ENCODE peak calls at places on chromosomes 4 and X, in seven cellular contexts. K, O, N, X, R, J and H are unnamed samples.

GRCh38 chrX:78125148-78125547 is 14.3 kb downstream of the TAF9B start:
- DNase-seq in K (no peak), O (no peak), N (no peak), X (no peak), R (no peak), J (no peak), H (no peak)

GRCh38 chr4:55458164-55458563 is 62.4 kb downstream of the TMEM165 start:
- DNase-seq in K (peak), O (no peak), N (no peak), X (peak), R (peak), J (no peak), H (no peak)

GRCh38 chrX:44246826-44247225 is 96.6 kb downstream of the EFHC2 start:
- DNase-seq in K (no peak), O (no peak), N (no peak), X (no peak), R (no peak), J (no peak), H (no peak)

GRCh38 chr4:72218953-72219352 is 187.2 kb downstream of the NPFFR2 start:
- DNase-seq in K (no peak), O (no peak), N (no peak), X (no peak), R (no peak), J (no peak), H (no peak)

GRCh38 chrX:68511255-68511654 is 12.4 kb downstream of the YIPF6 start:
- DNase-seq in K (peak), O (no peak), N (no peak), X (peak), R (peak), J (no peak), H (no peak)

GRCh38 chr4:43680416-43680815 is 768.2 kb downstream of the KCTD8 start:
- DNase-seq in K (no peak), O (no peak), N (no peak), X (no peak), R (no peak), J (no peak), H (no peak)

GRCh38 chr4:13966241-13967195 is 339.0 kb upstream of the BOD1L1 start:
- DNase-seq in K (peak), O (no peak), N (no peak), X (peak), R (peak), J (no peak), H (no peak)

GRCh38 chr4:36241771-36242170 is 2.5 kb downstream of the ARAP2 start:
- DNase-seq in K (no peak), O (no peak), N (no peak), X (no peak), R (no peak), J (no peak), H (no peak)

GRCh38 chrX:77009691-77010090 is 437.5 kb upstream of the FGF16 start:
- DNase-seq in K (peak), O (no peak), N (no peak), X (peak), R (peak), J (no peak), H (no peak)

GRCh38 chr4:8819421-8820177 is 52.0 kb downstream of the HMX1 start:
- DNase-seq in K (no peak), O (peak), N (peak), X (no peak), R (no peak), J (no peak), H (peak)

GRCh38 chr4:85128246-85129204 is 162.0 kb upstream of the WDFY3 start:
- DNase-seq in K (no peak), O (no peak), N (no peak), X (no peak), R (no peak), J (no peak), H (no peak)

GRCh38 chrX:80648023-80648422 is 161.7 kb downstream of the BRWD3 start:
- DNase-seq in K (no peak), O (no peak), N (no peak), X (no peak), R (no peak), J (no peak), H (no peak)

GRCh38 chr4:87426865-87427517 is 4.6 kb downstream of the NUDT9 start:
- DNase-seq in K (no peak), O (no peak), N (no peak), X (no peak), R (no peak), J (no peak), H (no peak)

GRCh38 chrX:10296581-10296980 is 139.8 kb downstream of the CLCN4 start:
- DNase-seq in K (peak), O (no peak), N (no peak), X (peak), R (peak), J (no peak), H (no peak)

GRCh38 chr4:56760194-56760593 is 61.3 kb downstream of the SPINK2 start:
- DNase-seq in K (no peak), O (no peak), N (no peak), X (no peak), R (no peak), J (no peak), H (no peak)

GRCh38 chr4:82293304-82293703 is 80.5 kb downstream of the HNRNPD start:
- DNase-seq in K (no peak), O (no peak), N (no peak), X (no peak), R (no peak), J (no peak), H (no peak)

GRCh38 chr4:128358903-128359260 is 71.3 kb upstream of the PGRMC2 start:
- DNase-seq in K (no peak), O (no peak), N (no peak), X (no peak), R (no peak), J (no peak), H (no peak)

GRCh38 chr4:30269850-30270249 is 450.3 kb upstream of the PCDH7 start:
- DNase-seq in K (no peak), O (no peak), N (no peak), X (no peak), R (no peak), J (no peak), H (no peak)

GRCh38 chrX:7147431-7147977 is at the start of gene STS:
- DNase-seq in K (no peak), O (peak), N (peak), X (peak), R (peak), J (peak), H (no peak)

GRCh38 chr4:184313058-184313709 is 95.5 kb upstream of the ENPP6 start:
- DNase-seq in K (no peak), O (no peak), N (no peak), X (no peak), R (no peak), J (no peak), H (no peak)

GRCh38 chrX:13092455-13092941 is 48.1 kb upstream of the FAM9C start:
- DNase-seq in K (no peak), O (no peak), N (peak), X (no peak), R (no peak), J (no peak), H (peak)

GRCh38 chr4:74054483-74055032 is 16.1 kb upstream of the CXCL3 start:
- DNase-seq in K (no peak), O (no peak), N (no peak), X (no peak), R (no peak), J (no peak), H (no peak)

GRCh38 chr4:88908003-88908402 is 149.0 kb downstream of the FAM13A start:
- DNase-seq in K (no peak), O (no peak), N (no peak), X (peak), R (peak), J (no peak), H (no peak)

GRCh38 chrX:134548844-134549205 is 88.9 kb downstream of the HPRT1 start:
- DNase-seq in K (no peak), O (no peak), N (no peak), X (no peak), R (no peak), J (no peak), H (no peak)

GRCh38 chrX:114095789-114096188 is 488.1 kb upstream of the HTR2C start:
- DNase-seq in K (no peak), O (no peak), N (no peak), X (no peak), R (no peak), J (no peak), H (no peak)

GRCh38 chrX:118522230-118522926 is 26.8 kb downstream of the DOCK11 start:
- DNase-seq in K (no peak), O (no peak), N (no peak), X (no peak), R (no peak), J (no peak), H (no peak)

GRCh38 chr4:106344324-106344970 is 24.1 kb downstream of the GIMD1 start:
- DNase-seq in K (peak), O (no peak), N (no peak), X (peak), R (peak), J (no peak), H (no peak)

GRCh38 chr4:69881173-69881773 is 21.3 kb upstream of the SULT1E1 start:
- DNase-seq in K (peak), O (no peak), N (peak), X (peak), R (peak), J (no peak), H (no peak)

GRCh38 chr4:185101354-185101890 is 41.6 kb upstream of the SLC25A4 start:
- DNase-seq in K (no peak), O (no peak), N (no peak), X (no peak), R (no peak), J (no peak), H (no peak)

GRCh38 chr4:85825937-85826678 is 351.2 kb downstream of the ARHGAP24 start:
- DNase-seq in K (peak), O (no peak), N (peak), X (peak), R (peak), J (peak), H (no peak)

GRCh38 chrX:3939967-3940610 is 226.6 kb upstream of the PRKX start:
- DNase-seq in K (peak), O (no peak), N (no peak), X (peak), R (peak), J (no peak), H (no peak)
- TF ChIP-seq CTCF in K (peak), O (no peak), N (no peak), X (peak), R (peak), J (peak), H (no peak)

GRCh38 chr4:153763404-153763803 is 3.6 kb upstream of the RNF175 start:
- DNase-seq in K (no peak), O (no peak), N (no peak), X (no peak), R (no peak), J (no peak), H (no peak)
- TF ChIP-seq CTCF in K (peak), O (no peak), N (no peak), X (no peak), R (no peak), J (peak), H (no peak)

GRCh38 chr4:113325876-113326615 is 276.6 kb downstream of the ANK2 start:
- DNase-seq in K (no peak), O (no peak), N (no peak), X (no peak), R (no peak), J (no peak), H (no peak)

GRCh38 chr4:113327513-113327912 is 278.1 kb downstream of the ANK2 start:
- DNase-seq in K (no peak), O (no peak), N (no peak), X (peak), R (no peak), J (no peak), H (no peak)

GRCh38 chr4:113331811-113332210 is 282.4 kb downstream of the ANK2 start:
- DNase-seq in K (no peak), O (no peak), N (no peak), X (no peak), R (no peak), J (no peak), H (no peak)

GRCh38 chr4:113330200-113330599 is 280.7 kb downstream of the ANK2 start:
- DNase-seq in K (no peak), O (no peak), N (no peak), X (no peak), R (no peak), J (no peak), H (no peak)

DNA sequence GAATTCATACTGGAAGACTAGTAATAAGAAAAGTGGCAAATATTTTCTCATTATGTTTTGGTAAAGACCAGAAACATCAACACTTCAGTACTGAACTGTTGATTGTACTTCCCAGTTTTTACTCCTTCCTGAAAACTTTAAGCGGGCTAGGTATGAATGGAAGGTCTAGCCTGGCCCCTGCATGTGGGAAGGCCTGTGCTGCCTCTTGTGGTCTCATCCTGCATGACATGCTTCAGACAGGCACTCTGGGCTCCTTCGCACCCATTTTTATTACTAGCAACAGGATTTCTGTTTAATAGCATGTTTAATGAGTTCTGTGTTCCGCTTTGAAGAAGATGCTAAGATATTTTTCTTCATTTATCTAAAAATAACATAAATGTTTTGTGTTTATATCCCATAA is 279.1 kb downstream of the ANK2 start:
- DNase-seq in K (no peak), O (no peak), N (no peak), X (no peak), R (no peak), J (no peak), H (no peak)
- TF ChIP-seq CTCF in K (peak), O (peak), N (no peak), X (peak), R (peak), J (peak), H (no peak)

DNA sequence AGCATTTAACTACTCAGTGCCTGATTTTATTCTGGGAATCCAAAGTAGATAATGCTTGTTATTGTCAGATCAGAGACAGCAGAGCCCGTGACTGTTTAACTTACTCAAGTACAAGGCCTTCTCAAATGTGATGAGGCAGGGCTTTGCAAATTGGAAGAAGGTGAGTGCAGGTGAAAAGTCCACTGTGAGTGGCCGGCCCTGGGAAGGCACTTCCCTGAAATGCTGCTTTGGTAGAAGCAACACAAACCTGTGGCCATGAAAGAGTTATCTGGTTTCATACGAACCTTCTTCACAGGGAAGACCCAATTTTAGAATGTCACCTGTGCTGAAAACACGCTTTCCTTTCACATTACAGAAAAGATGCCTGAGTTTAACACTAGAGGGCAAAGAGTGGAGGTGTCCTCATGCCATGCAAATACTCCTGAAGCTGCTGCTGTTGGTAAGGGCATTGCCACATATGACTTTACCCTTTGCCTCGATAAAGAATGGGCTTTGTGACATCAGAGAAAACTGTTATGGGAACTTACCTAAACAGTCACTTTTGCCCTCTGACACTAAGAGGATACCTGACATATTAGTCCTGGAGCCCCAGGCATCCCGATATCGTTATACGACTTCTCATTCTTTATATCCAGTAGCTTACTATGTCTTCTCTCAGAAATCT is 8.0 kb downstream of the PPARGC1A start:
- DNase-seq in K (no peak), O (no peak), N (no peak), X (no peak), R (no peak), J (no peak), H (no peak)
- TF ChIP-seq CTCF in K (peak), O (no peak), N (no peak), X (no peak), R (no peak), J (peak), H (no peak)

GRCh38 chrX:119573222-119573621 is 1.1 kb upstream of the UBE2A start:
- DNase-seq in K (no peak), O (no peak), N (no peak), X (no peak), R (no peak), J (no peak), H (no peak)

GRCh38 chrX:119579414-119579813 is 5.1 kb downstream of the UBE2A start:
- DNase-seq in K (no peak), O (no peak), N (no peak), X (no peak), R (no peak), J (no peak), H (no peak)

GRCh38 chrX:119573840-119574393 is 446 bp upstream of the UBE2A start:
- DNase-seq in K (peak), O (peak), N (no peak), X (peak), R (peak), J (no peak), H (no peak)

GRCh38 chrX:119570351-119570835 is 4.0 kb upstream of the UBE2A start:
- DNase-seq in K (no peak), O (no peak), N (no peak), X (no peak), R (no peak), J (no peak), H (no peak)

GRCh38 chrX:119574394-119575266 is at the start of gene UBE2A:
- DNase-seq in K (peak), O (peak), N (peak), X (peak), R (peak), J (peak), H (peak)
- TF ChIP-seq CTCF in K (peak), O (peak), N (no peak), X (peak), R (peak), J (peak), H (no peak)

GRCh38 chr4:33162122-33162521 is 2442.0 kb downstream of the PCDH7 start:
- DNase-seq in K (no peak), O (no peak), N (no peak), X (no peak), R (no peak), J (no peak), H (no peak)

GRCh38 chr4:33161202-33161601 is 2441.0 kb downstream of the PCDH7 start:
- DNase-seq in K (no peak), O (no peak), N (no peak), X (no peak), R (no peak), J (no peak), H (no peak)

DNA sequence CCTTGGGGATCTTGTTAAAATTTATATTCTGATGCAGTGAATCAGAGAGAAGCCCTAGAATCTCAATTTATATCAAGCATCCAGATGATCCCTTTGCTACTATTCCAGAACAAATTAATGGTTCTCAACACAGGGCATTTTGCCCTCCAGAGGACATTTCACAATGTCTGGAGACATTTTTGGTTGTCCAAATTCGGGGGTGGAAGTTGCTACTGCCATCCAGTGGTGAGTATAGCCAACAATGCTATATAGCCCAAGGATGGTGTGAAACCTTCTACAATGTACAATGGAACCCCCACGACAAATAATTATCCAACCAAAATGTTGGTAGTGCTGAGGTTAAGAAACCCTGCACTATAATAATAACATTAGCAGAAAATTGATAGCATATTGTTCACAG is 2440.0 kb downstream of the PCDH7 start:
- DNase-seq in K (peak), O (no peak), N (no peak), X (peak), R (no peak), J (no peak), H (no peak)
- TF ChIP-seq CTCF in K (peak), O (peak), N (no peak), X (peak), R (no peak), J (peak), H (no peak)

DNA sequence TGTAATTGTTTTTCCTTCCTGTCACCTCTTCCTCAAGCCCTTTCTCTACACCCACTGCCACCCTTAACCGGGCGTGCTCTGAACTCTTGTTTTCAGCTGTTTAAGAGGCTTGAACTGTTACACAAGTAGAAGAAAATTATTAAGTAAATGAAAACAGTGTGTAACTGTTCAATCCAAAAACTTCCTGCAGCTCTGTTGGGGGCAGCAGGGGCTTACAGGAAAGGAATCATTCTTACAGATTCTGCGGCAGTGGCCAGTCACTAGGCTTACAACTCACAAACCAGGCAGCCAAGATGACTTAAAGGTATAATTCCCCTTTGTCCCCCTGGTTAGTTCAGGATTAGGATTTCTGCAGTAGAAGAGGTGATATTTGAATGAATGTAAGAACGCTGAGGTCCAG is 70.2 kb upstream of the ETNPPL start:
- DNase-seq in K (no peak), O (no peak), N (no peak), X (peak), R (no peak), J (no peak), H (no peak)
- TF ChIP-seq CTCF in K (no peak), O (no peak), N (no peak), X (peak), R (no peak), J (peak), H (no peak)

GRCh38 chr4:10121568-10122097 is 5.0 kb upstream of the WDR1 start:
- DNase-seq in K (no peak), O (no peak), N (no peak), X (no peak), R (no peak), J (no peak), H (no peak)
- TF ChIP-seq CTCF in K (no peak), O (no peak), N (no peak), X (no peak), R (no peak), J (no peak), H (no peak)

GRCh38 chr4:76246025-76246424 is 5.5 kb upstream of the FAM47E start:
- DNase-seq in K (no peak), O (no peak), N (no peak), X (no peak), R (no peak), J (no peak), H (no peak)
- TF ChIP-seq CTCF in K (no peak), O (no peak), N (no peak), X (no peak), R (no peak), J (no peak), H (no peak)